ENCODE peak calls at places on chromosomes 7 and 10, in six cellular contexts. One of them, this sample, is unnamed.

GRCh38 chr10:29731760-29732159 is 97.0 kb upstream of the SVIL start:
- DNase-seq in amniotic stem cell: no peak
- DNase-seq in stimulated activated CD4-positive, alpha-beta T cell treated with anti-CD3 and anti-CD28 coated beads, Interleukin-12 subunit alpha, Interleukin-12 subunit beta, amount 100 ng/mL, for 48 hours: no peak
- DNase-seq in stomach: no peak
- DNase-seq in frontal cortex: no peak
- DNase-seq in iris pigment epithelial cell: no peak
- DNase-seq in this sample: peak; percentile 1

GRCh38 chr7:108348913-108349312 is 107.3 kb downstream of the NRCAM start:
- DNase-seq in iris pigment epithelial cell: peak; percentile 83
- DNase-seq in frontal cortex: no peak
- DNase-seq in stomach: no peak
- DNase-seq in stimulated activated CD4-positive, alpha-beta T cell treated with anti-CD3 and anti-CD28 coated beads, Interleukin-12 subunit alpha, Interleukin-12 subunit beta, amount 100 ng/mL, for 48 hours: no peak
- DNase-seq in amniotic stem cell: no peak
- DNase-seq in this sample: no peak

GRCh38 chr7:46369933-46370654 is 449.0 kb upstream of the IGFBP3 start:
- DNase-seq in stomach: no peak
- DNase-seq in frontal cortex: no peak
- DNase-seq in stimulated activated CD4-positive, alpha-beta T cell treated with anti-CD3 and anti-CD28 coated beads, Interleukin-12 subunit alpha, Interleukin-12 subunit beta, amount 100 ng/mL, for 48 hours: no peak
- DNase-seq in amniotic stem cell: peak; percentile 82
- DNase-seq in iris pigment epithelial cell: peak; percentile 88
- DNase-seq in this sample: no peak

GRCh38 chr10:24691113-24691512 is 32.6 kb downstream of the ARHGAP21 start:
- DNase-seq in amniotic stem cell: no peak
- DNase-seq in iris pigment epithelial cell: peak; percentile 39
- DNase-seq in frontal cortex: no peak
- DNase-seq in stimulated activated CD4-positive, alpha-beta T cell treated with anti-CD3 and anti-CD28 coated beads, Interleukin-12 subunit alpha, Interleukin-12 subunit beta, amount 100 ng/mL, for 48 hours: no peak
- DNase-seq in stomach: no peak
- DNase-seq in this sample: no peak

GRCh38 chr10:16520900-16521299 is 779 bp downstream of the C1QL3 start:
- DNase-seq in iris pigment epithelial cell: peak; percentile 39
- DNase-seq in amniotic stem cell: no peak
- DNase-seq in stimulated activated CD4-positive, alpha-beta T cell treated with anti-CD3 and anti-CD28 coated beads, Interleukin-12 subunit alpha, Interleukin-12 subunit beta, amount 100 ng/mL, for 48 hours: peak; percentile 13
- DNase-seq in stomach: peak; percentile 32
- DNase-seq in frontal cortex: peak; percentile 20
- DNase-seq in this sample: no peak

GRCh38 chr7:78924581-78924980 is 528.9 kb downstream of the MAGI2 start:
- DNase-seq in frontal cortex: no peak
- DNase-seq in stomach: no peak
- DNase-seq in iris pigment epithelial cell: peak; percentile 22
- DNase-seq in stimulated activated CD4-positive, alpha-beta T cell treated with anti-CD3 and anti-CD28 coated beads, Interleukin-12 subunit alpha, Interleukin-12 subunit beta, amount 100 ng/mL, for 48 hours: no peak
- DNase-seq in amniotic stem cell: peak; percentile 23
- DNase-seq in this sample: no peak

GRCh38 chr10:62374862-62375710 is 917 bp downstream of the ZNF365 start:
- DNase-seq in frontal cortex: no peak
- DNase-seq in stimulated activated CD4-positive, alpha-beta T cell treated with anti-CD3 and anti-CD28 coated beads, Interleukin-12 subunit alpha, Interleukin-12 subunit beta, amount 100 ng/mL, for 48 hours: no peak
- DNase-seq in iris pigment epithelial cell: peak; percentile 28
- DNase-seq in amniotic stem cell: no peak
- DNase-seq in stomach: no peak
- DNase-seq in this sample: no peak

GRCh38 chr7:69067397-69067796 is 530.9 kb upstream of the AUTS2 start:
- DNase-seq in frontal cortex: no peak
- DNase-seq in amniotic stem cell: no peak
- DNase-seq in iris pigment epithelial cell: no peak
- DNase-seq in stomach: peak; percentile 33
- DNase-seq in stimulated activated CD4-positive, alpha-beta T cell treated with anti-CD3 and anti-CD28 coated beads, Interleukin-12 subunit alpha, Interleukin-12 subunit beta, amount 100 ng/mL, for 48 hours: no peak
- DNase-seq in this sample: no peak

GRCh38 chr7:20831976-20832375 is 45.3 kb upstream of the SP8 start:
- DNase-seq in amniotic stem cell: no peak
- DNase-seq in frontal cortex: no peak
- DNase-seq in iris pigment epithelial cell: no peak
- DNase-seq in stimulated activated CD4-positive, alpha-beta T cell treated with anti-CD3 and anti-CD28 coated beads, Interleukin-12 subunit alpha, Interleukin-12 subunit beta, amount 100 ng/mL, for 48 hours: no peak
- DNase-seq in stomach: no peak
- DNase-seq in this sample: no peak

GRCh38 chr10:43209064-43209455 is 57.8 kb downstream of the RASGEF1A start:
- DNase-seq in stomach: no peak
- DNase-seq in stimulated activated CD4-positive, alpha-beta T cell treated with anti-CD3 and anti-CD28 coated beads, Interleukin-12 subunit alpha, Interleukin-12 subunit beta, amount 100 ng/mL, for 48 hours: no peak
- DNase-seq in amniotic stem cell: no peak
- DNase-seq in frontal cortex: no peak
- DNase-seq in iris pigment epithelial cell: no peak
- DNase-seq in this sample: no peak

GRCh38 chr10:4234661-4235060 is 449.7 kb upstream of the KLF6 start:
- DNase-seq in amniotic stem cell: no peak
- DNase-seq in iris pigment epithelial cell: peak; percentile 75
- DNase-seq in stimulated activated CD4-positive, alpha-beta T cell treated with anti-CD3 and anti-CD28 coated beads, Interleukin-12 subunit alpha, Interleukin-12 subunit beta, amount 100 ng/mL, for 48 hours: no peak
- DNase-seq in frontal cortex: no peak
- DNase-seq in stomach: no peak
- DNase-seq in this sample: no peak

GRCh38 chr10:120634629-120635028 is 177.6 kb downstream of the PLPP4 start:
- DNase-seq in stomach: no peak
- DNase-seq in iris pigment epithelial cell: no peak
- DNase-seq in stimulated activated CD4-positive, alpha-beta T cell treated with anti-CD3 and anti-CD28 coated beads, Interleukin-12 subunit alpha, Interleukin-12 subunit beta, amount 100 ng/mL, for 48 hours: no peak
- DNase-seq in amniotic stem cell: no peak
- DNase-seq in frontal cortex: no peak
- DNase-seq in this sample: no peak

This sample was measured in C1 segment of cervical spinal cord.